ENCODE peak calls at places on chromosomes 7 and 10, in five cellular contexts. C is H1, D is H9, S is suprapubic skin, U is IMR-90. Z is an unnamed sample.

GRCh38 chr10:42598249-42598873 is 40.0 kb downstream of the ZNF33B start:
- DNase-seq in C (no peak), D (no peak), S (no peak), U (no peak), Z (no peak)

GRCh38 chr10:48990226-48990625 is 50.6 kb upstream of the LRRC18 start:
- DNase-seq in C (no peak), D (no peak), S (no peak), U (no peak), Z (no peak)

GRCh38 chr10:14661818-14662217 is 112.9 kb downstream of the FAM107B start:
- DNase-seq in C (no peak), D (no peak), S (no peak), U (no peak), Z (no peak)

GRCh38 chr10:53403688-53404087 is 631.1 kb upstream of the MBL2 start:
- DNase-seq in C (no peak), D (no peak), S (no peak), U (peak), Z (no peak)

GRCh38 chr10:7561216-7561893 is 105.4 kb downstream of the ITIH5 start:
- DNase-seq in C (peak), D (peak), S (no peak), U (no peak), Z (no peak)

GRCh38 chr7:128860158-128861073 is 2.2 kb upstream of the ATP6V1F start:
- DNase-seq in C (no peak), D (peak), S (no peak), U (peak), Z (no peak)

GRCh38 chr7:16494551-16494950 is 29.0 kb upstream of the SOSTDC1 start:
- DNase-seq in C (no peak), D (no peak), S (no peak), U (no peak), Z (no peak)

GRCh38 chr10:129972145-129972965 is 8.3 kb upstream of the EBF3 start:
- DNase-seq in C (peak), D (no peak), S (peak), U (no peak), Z (no peak)

GRCh38 chr7:88184848-88185304 is 35.0 kb downstream of the SRI start:
- DNase-seq in C (no peak), D (no peak), S (no peak), U (peak), Z (peak)

GRCh38 chr7:95865716-95866371 is 93.5 kb downstream of the DYNC1I1 start:
- DNase-seq in C (no peak), D (peak), S (no peak), U (peak), Z (no peak)

GRCh38 chr10:45423976-45424499 is 50.0 kb downstream of the ALOX5 start:
- DNase-seq in C (no peak), D (no peak), S (no peak), U (no peak), Z (no peak)

GRCh38 chr7:42247301-42247700 is 10.3 kb upstream of the GLI3 start:
- DNase-seq in C (no peak), D (no peak), S (no peak), U (peak), Z (no peak)

GRCh38 chr10:47361293-47361692 is 13.1 kb downstream of the RBP3 start:
- DNase-seq in C (peak), D (peak), S (peak), U (peak), Z (peak)
- TF ChIP-seq CTCF in C (peak), D (peak), S (peak), U (peak), Z (peak)

GRCh38 chr7:158581440-158582088 is 6.1 kb downstream of the PTPRN2 start:
- DNase-seq in C (no peak), D (no peak), S (no peak), U (no peak), Z (no peak)
- TF ChIP-seq CTCF in C (no peak), D (no peak), S (no peak), U (no peak), Z (no peak)

GRCh38 chr10:31490858-31491504 is 172.0 kb downstream of the ZEB1 start:
- DNase-seq in C (peak), D (peak), S (no peak), U (peak), Z (peak)
- TF ChIP-seq CTCF in C (no peak), D (peak), S (peak), U (peak), Z (peak)

DNA sequence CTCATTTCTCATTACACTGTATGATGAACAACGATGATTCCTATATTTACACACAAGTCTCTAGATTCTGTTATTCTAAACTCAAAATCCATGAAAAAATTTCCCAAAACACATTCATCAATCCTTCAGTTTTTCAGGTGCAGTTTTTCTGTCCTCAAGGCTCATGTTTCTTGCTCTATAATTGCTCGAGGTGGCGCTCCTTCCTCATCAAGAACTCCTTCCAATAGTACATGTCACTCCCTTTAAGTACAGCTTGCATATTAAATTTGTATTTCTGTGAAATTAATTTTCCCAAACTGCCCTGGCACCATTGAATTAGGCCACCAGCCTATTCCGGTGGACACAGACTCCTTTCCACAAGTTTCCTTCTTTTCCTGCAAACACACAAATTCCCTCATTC is 188.7 kb upstream of the MINDY3 start:
- DNase-seq in C (no peak), D (no peak), S (no peak), U (no peak), Z (no peak)
- TF ChIP-seq CTCF in C (no peak), D (peak), S (no peak), U (no peak), Z (no peak)

GRCh38 chr10:113616244-113617074 is 47.4 kb downstream of the NRAP start:
- DNase-seq in C (no peak), D (no peak), S (no peak), U (no peak), Z (no peak)
- TF ChIP-seq CTCF in C (no peak), D (peak), S (no peak), U (peak), Z (peak)

GRCh38 chr10:4708123-4708759 is 117.8 kb upstream of the AKR1E2 start:
- DNase-seq in C (peak), D (peak), S (no peak), U (no peak), Z (peak)
- TF ChIP-seq CTCF in C (peak), D (peak), S (no peak), U (no peak), Z (peak)

GRCh38 chr10:78532480-78533046 is 498.9 kb downstream of the RPS24 start:
- DNase-seq in C (no peak), D (no peak), S (peak), U (no peak), Z (no peak)
- TF ChIP-seq CTCF in C (no peak), D (no peak), S (no peak), U (no peak), Z (no peak)